ENCODE peak calls at places on chromosomes 2 and 18, in nine cellular contexts. G is suprapubic skin; C is activated CD4-positive, alpha-beta T cell treated with anti-CD3 and anti-CD28 coated beads for 36 hours; Q is activated B cell treated with CpG ODN at 0.5 μM for 24 hours; B is ACHN; A is NCI-H187; O is cardiac muscle cell; W is SW 1271; Z is activated T-cell treated with anti-CD3 and anti-CD28 coated beads, Interleukin-2, amount 50 U/mL, for 24 hours. M is an unnamed sample.

GRCh38 chr18:76442413-76443171 is 52.5 kb downstream of the ZNF516 start:
- DNase-seq in C (no peak), B (no peak), Q (no peak), O (no peak), W (no peak), Z (no peak), A (no peak), G (no peak), M (no peak)

GRCh38 chr2:230042195-230042594 is 26.5 kb downstream of the SLC16A14 start:
- DNase-seq in B (no peak), G (no peak), Q (no peak), O (no peak), A (no peak), Z (no peak), W (no peak), C (no peak), M (no peak)

GRCh38 chr2:126635281-126635680 is 20.7 kb upstream of the GYPC start:
- DNase-seq in Q (no peak), A (no peak), C (no peak), O (no peak), W (no peak), Z (no peak), G (no peak), B (no peak), M (no peak)

GRCh38 chr2:239813261-239814135 is 211.6 kb downstream of the NDUFA10 start:
- DNase-seq in A (no peak), B (no peak), W (no peak), O (no peak), Z (no peak), Q (no peak), C (no peak), G (peak; percentile 71), M (peak; percentile 25)

GRCh38 chr18:66752733-66753132 is 148.8 kb upstream of the CDH19 start:
- DNase-seq in O (no peak), Z (no peak), A (no peak), B (no peak), Q (no peak), W (no peak), G (no peak), C (no peak), M (no peak)

GRCh38 chr2:61151434-61151833 is 10.6 kb upstream of the C2orf74 start:
- DNase-seq in C (no peak), Q (no peak), G (no peak), B (peak; percentile 25), Z (no peak), O (no peak), A (no peak), W (no peak), M (no peak)

GRCh38 chr2:212797484-212798205 is 259.0 kb upstream of the ERBB4 start:
- DNase-seq in Z (no peak), G (no peak), W (no peak), O (no peak), B (no peak), Q (no peak), C (no peak), A (no peak), M (no peak)

GRCh38 chr18:48921305-48922202 is 29.2 kb downstream of the SMAD7 start:
- DNase-seq in C (peak; percentile 7), Q (no peak), Z (peak; percentile 26), W (no peak), B (no peak), A (no peak), O (no peak), G (no peak), M (no peak)

GRCh38 chr2:56077352-56077915 is 106.4 kb upstream of the CCDC85A start:
- DNase-seq in B (peak; percentile 39), W (peak; percentile 28), A (peak; percentile 23), O (peak; percentile 52), C (peak; percentile 33), G (no peak), Z (no peak), Q (no peak), M (no peak)

GRCh38 chr18:70494524-70494923 is 205.7 kb downstream of the SOCS6 start:
- DNase-seq in B (no peak), A (no peak), C (no peak), Q (no peak), W (no peak), Z (no peak), G (no peak), O (no peak), M (no peak)

GRCh38 chr2:106191511-106192016 is 2.5 kb downstream of the UXS1 start:
- DNase-seq in W (no peak), B (no peak), C (no peak), G (no peak), O (no peak), A (no peak), Z (no peak), Q (no peak), M (no peak)

GRCh38 chr2:177038772-177039484 is 173.7 kb upstream of the HNRNPA3 start:
- DNase-seq in B (no peak), W (no peak), A (no peak), O (no peak), C (no peak), G (no peak), Q (no peak), Z (no peak), M (no peak)

GRCh38 chr2:1823187-1824169 is 79.2 kb upstream of the PXDN start:
- DNase-seq in B (no peak), Z (no peak), A (no peak), C (no peak), Q (no peak), O (peak; percentile 70), W (no peak), G (no peak), M (no peak)

GRCh38 chr18:47036298-47036874 is 965 bp upstream of the ELOA2 start:
- DNase-seq in G (no peak), A (no peak), W (peak; percentile 9), Q (no peak), C (peak; percentile 11), B (peak; percentile 43), O (peak; percentile 25), Z (no peak), M (no peak)

GRCh38 chr2:96148410-96149217 is 3.4 kb upstream of the DUSP2 start:
- DNase-seq in B (peak; percentile 57), O (peak; percentile 47), C (peak; percentile 99), W (no peak), Z (peak; percentile 95), A (no peak), G (peak; percentile 89), Q (peak; percentile 86), M (peak; percentile 61)

GRCh38 chr2:191839918-191840804 is 6.7 kb downstream of the CAVIN2 start:
- DNase-seq in Z (no peak), O (peak; percentile 28), A (no peak), W (no peak), Q (no peak), G (no peak), B (no peak), C (no peak), M (no peak)

GRCh38 chr2:238727585-238728321 is 120.1 kb upstream of the TWIST2 start:
- DNase-seq in G (no peak), B (no peak), C (no peak), O (no peak), Q (no peak), Z (no peak), W (no peak), A (no peak), M (peak; percentile 77)

GRCh38 chr2:234495076-234495800 is 1.6 kb downstream of the ARL4C start:
- DNase-seq in A (no peak), Q (no peak), B (peak; percentile 31), Z (no peak), G (no peak), O (no peak), C (peak; percentile 43), W (peak; percentile 8), M (no peak)

GRCh38 chr2:41836944-41837343 is 210.9 kb upstream of the PKDCC start:
- DNase-seq in B (peak; percentile 76), O (peak; percentile 89), Z (no peak), A (no peak), G (no peak), W (no peak), Q (no peak), C (peak; percentile 40), M (no peak)

GRCh38 chr2:30262716-30263309 is 31.5 kb downstream of the LBH start:
- DNase-seq in O (no peak), W (no peak), A (no peak), B (no peak), Z (peak; percentile 28), C (no peak), G (no peak), Q (no peak), M (no peak)

GRCh38 chr2:47735912-47736311 is 47.0 kb upstream of the MSH6 start:
- DNase-seq in O (no peak), Q (no peak), G (no peak), A (no peak), Z (no peak), C (no peak), W (no peak), B (no peak), M (no peak)

M was measured in uterus.